ENCODE peak calls at places on chromosome 11, in five cellular contexts. D is epithelial cell of prostate, K is amniotic stem cell, O is AG09319, H is kidney. X is an unnamed sample.

GRCh38 chr11:129061466-129062194 is 119.0 kb upstream of the TP53AIP1 start:
- DNase-seq in O (no peak), K (peak), H (no peak), D (peak), X (peak)

GRCh38 chr11:121412000-121412587 is 40.0 kb upstream of the SORL1 start:
- DNase-seq in D (no peak), O (no peak), K (no peak), H (no peak), X (no peak)

GRCh38 chr11:120462825-120463224 is 48.7 kb upstream of the GRIK4 start:
- DNase-seq in H (no peak), D (no peak), K (no peak), O (no peak), X (no peak)

GRCh38 chr11:10761085-10761698 is 10.1 kb downstream of the CTR9 start:
- DNase-seq in O (no peak), D (no peak), H (no peak), K (no peak), X (no peak)

GRCh38 chr11:58006940-58007339 is 16.7 kb upstream of the OR9Q1 start:
- DNase-seq in K (no peak), O (no peak), H (no peak), D (peak), X (peak)

GRCh38 chr11:67409261-67409666 is 5.4 kb downstream of the TBC1D10C start:
- DNase-seq in O (no peak), K (no peak), H (peak), D (no peak), X (no peak)

GRCh38 chr11:32706985-32707736 is 87.3 kb downstream of the CCDC73 start:
- DNase-seq in K (peak), D (peak), H (no peak), O (peak), X (no peak)

GRCh38 chr11:28481673-28482480 is 373.7 kb downstream of the METTL15 start:
- DNase-seq in O (no peak), H (no peak), K (no peak), D (no peak), X (no peak)

GRCh38 chr11:67504023-67504949 is 877 bp downstream of the PITPNM1 start:
- DNase-seq in O (no peak), K (no peak), H (peak), D (no peak), X (no peak)

GRCh38 chr11:12841946-12842630 is 167.0 kb upstream of the RASSF10 start:
- DNase-seq in H (no peak), D (no peak), O (no peak), K (peak), X (no peak)

GRCh38 chr11:93589347-93589746 is 46.2 kb upstream of the SMCO4 start:
- DNase-seq in O (no peak), D (no peak), K (no peak), H (no peak), X (no peak)

GRCh38 chr11:109728056-109728455 is 306.1 kb downstream of the C11orf87 start:
- DNase-seq in K (no peak), O (no peak), D (peak), H (no peak), X (no peak)

GRCh38 chr11:69040581-69041260 is 8.0 kb upstream of the TPCN2 start:
- DNase-seq in O (peak), D (no peak), K (no peak), H (no peak), X (no peak)

GRCh38 chr11:64656797-64657196 is 65.8 kb downstream of the SLC22A12 start:
- DNase-seq in D (no peak), K (no peak), H (no peak), O (no peak), X (no peak)

GRCh38 chr11:8017894-8018741 is 31.0 kb downstream of the EIF3F start:
- DNase-seq in K (no peak), D (no peak), H (no peak), O (no peak), X (no peak)

GRCh38 chr11:30406978-30407762 is 84.3 kb downstream of the ARL14EP start:
- DNase-seq in D (no peak), H (no peak), K (no peak), O (no peak), X (no peak)

GRCh38 chr11:81497202-81497804 is 1236.4 kb downstream of the FAM181B start:
- DNase-seq in O (no peak), D (no peak), K (no peak), H (no peak), X (no peak)

GRCh38 chr11:134578807-134579708 is 167.0 kb upstream of the B3GAT1 start:
- DNase-seq in D (no peak), H (no peak), K (no peak), O (no peak), X (no peak)

GRCh38 chr11:65639623-65640482 is 2.0 kb downstream of the SIPA1 start:
- DNase-seq in K (no peak), O (no peak), H (peak), D (no peak), X (no peak)

GRCh38 chr11:17510507-17511206 is 33.6 kb downstream of the USH1C start:
- DNase-seq in K (no peak), D (no peak), H (no peak), O (no peak), X (no peak)

GRCh38 chr11:78200061-78200460 is 11.3 kb downstream of the USP35 start:
- DNase-seq in D (no peak), H (no peak), O (no peak), K (no peak), X (no peak)

GRCh38 chr11:71429701-71430100 is 18.5 kb downstream of the DHCR7 start:
- DNase-seq in H (no peak), O (no peak), K (no peak), D (no peak), X (no peak)

GRCh38 chr11:119078675-119079420 is 5.8 kb upstream of the HMBS start:
- DNase-seq in D (no peak), O (no peak), H (peak), K (no peak), X (no peak)

GRCh38 chr11:100578966-100579365 is 108.1 kb upstream of the ARHGAP42 start:
- DNase-seq in D (no peak), H (no peak), O (no peak), K (no peak), X (peak)

GRCh38 chr11:64444838-64445441 is 86.0 kb downstream of the RPS6KA4 start:
- DNase-seq in H (no peak), K (no peak), D (no peak), O (no peak), X (no peak)

GRCh38 chr11:35303596-35304392 is 115.6 kb downstream of the SLC1A2 start:
- DNase-seq in O (peak), H (peak), K (no peak), D (no peak), X (no peak)

GRCh38 chr11:101553891-101554292 is 29.9 kb downstream of the TRPC6 start:
- DNase-seq in D (no peak), H (no peak), K (no peak), O (no peak), X (no peak)

GRCh38 chr11:85310479-85310878 is 316.7 kb downstream of the DLG2 start:
- DNase-seq in D (no peak), H (no peak), O (no peak), K (no peak), X (no peak)

GRCh38 chr11:7826316-7826715 is 29.6 kb upstream of the OR5P2 start:
- DNase-seq in O (no peak), D (no peak), K (no peak), H (no peak), X (no peak)

X was measured in keratinocyte.